ENCODE peak calls at places on chromosomes 6 and 20, in seven cellular contexts. H is Calu3, G is NCI-H2227 treated with DMSO at 0.1 percent for 48 hours, F is T-helper 1 cell, B is AG09319, M is MV-4-11, I is HEK293T. J is an unnamed sample.
A peak's percentile ranks its signal among the peaks of the same experiment; 100 is the strongest.

GRCh38 chr6:39430968-39431523 is 108.5 kb upstream of the KCNK16 start:
- DNase-seq in F (no peak), H (peak; percentile 73), M (peak; percentile 1), G (no peak), B (no peak), I (no peak), J (no peak)

GRCh38 chr6:11802886-11803595 is 24.4 kb upstream of the ADTRP start:
- DNase-seq in M (no peak), G (no peak), F (no peak), B (no peak), H (no peak), I (no peak), J (no peak)

GRCh38 chr6:12767016-12767415 is 50.4 kb downstream of the PHACTR1 start:
- DNase-seq in M (no peak), G (no peak), I (no peak), H (no peak), B (no peak), F (no peak), J (no peak)

GRCh38 chr6:912871-913663 is 220.1 kb upstream of the EXOC2 start:
- DNase-seq in B (peak; percentile 49), G (no peak), M (no peak), F (no peak), I (peak; percentile 66), H (peak; percentile 58), J (peak; percentile 6)

GRCh38 chr6:32609731-32610640 is 20.3 kb upstream of the HLA-DRB1 start:
- DNase-seq in I (peak; percentile 92), G (peak; percentile 62), B (peak; percentile 75), H (peak; percentile 62), M (peak; percentile 86), F (peak; percentile 24), J (peak; percentile 57)

GRCh38 chr6:40733290-40733689 is 146.1 kb upstream of the LRFN2 start:
- DNase-seq in B (no peak), G (no peak), I (no peak), H (no peak), F (no peak), M (no peak), J (no peak)

GRCh38 chr6:31689249-31690110 is 8.6 kb upstream of the LY6G5C start:
- DNase-seq in H (peak; percentile 43), M (no peak), B (no peak), G (no peak), F (no peak), I (peak; percentile 42), J (no peak)

GRCh38 chr6:54493138-54493537 is 184.9 kb downstream of the TINAG start:
- DNase-seq in I (no peak), G (no peak), F (no peak), M (no peak), H (no peak), B (peak; percentile 34), J (no peak)

GRCh38 chr6:34273242-34273805 is 24.5 kb upstream of the SMIM29 start:
- DNase-seq in F (no peak), G (no peak), H (peak; percentile 15), M (peak; percentile 33), B (no peak), I (no peak), J (no peak)

GRCh38 chr6:12602342-12602741 is 114.2 kb upstream of the PHACTR1 start:
- DNase-seq in I (no peak), H (no peak), G (no peak), F (no peak), B (no peak), M (no peak), J (no peak)

GRCh38 chr6:14544689-14545088 is 427.1 kb downstream of the CD83 start:
- DNase-seq in I (no peak), H (no peak), G (no peak), M (no peak), B (no peak), F (no peak), J (no peak)

GRCh38 chr20:29296256-29297230 is 1960.9 kb upstream of the DEFB115 start:
- DNase-seq in B (no peak), G (no peak), F (no peak), I (no peak), M (no peak), H (no peak), J (no peak)

GRCh38 chr20:4617019-4617418 is 104.7 kb upstream of the PRND start:
- DNase-seq in M (no peak), G (no peak), B (no peak), I (no peak), H (no peak), F (no peak), J (no peak)

GRCh38 chr20:43448748-43449535 is 8.8 kb upstream of the SRSF6 start:
- DNase-seq in F (peak; percentile 7), H (peak; percentile 62), I (peak; percentile 67), B (no peak), G (peak; percentile 27), M (peak; percentile 21), J (no peak)

GRCh38 chr20:62606551-62607201 is 35.6 kb upstream of the SLCO4A1 start:
- DNase-seq in I (no peak), F (no peak), G (no peak), M (no peak), H (no peak), B (no peak), J (no peak)

GRCh38 chr20:14566505-14566904 is 229.1 kb upstream of the FLRT3 start:
- DNase-seq in M (no peak), I (no peak), B (peak; percentile 43), G (no peak), H (no peak), F (no peak), J (no peak)

GRCh38 chr20:40960101-40960500 is 68.5 kb upstream of the TOP1 start:
- DNase-seq in F (no peak), M (no peak), I (no peak), H (no peak), G (no peak), B (no peak), J (no peak)

GRCh38 chr20:61969806-61970205 is 95.9 kb downstream of the TAF4 start:
- DNase-seq in I (no peak), H (no peak), G (no peak), F (no peak), M (no peak), B (no peak), J (no peak)

GRCh38 chr6:106027760-106028159 is 58.4 kb upstream of the PRDM1 start:
- DNase-seq in M (no peak), I (no peak), F (no peak), G (no peak), B (no peak), H (no peak), J (no peak)

GRCh38 chr6:146339716-146340115 is 203.9 kb upstream of the RAB32 start:
- DNase-seq in B (no peak), G (no peak), H (peak; percentile 4), M (no peak), I (no peak), F (no peak), J (no peak)

GRCh38 chr6:139290787-139291294 is 957 bp downstream of the TXLNB start:
- DNase-seq in I (no peak), B (no peak), F (peak; percentile 6), G (no peak), H (no peak), M (peak; percentile 88), J (no peak)

GRCh38 chr6:13760948-13761347 is 49.3 kb upstream of the RANBP9 start:
- DNase-seq in M (peak; percentile 79), B (peak; percentile 84), F (no peak), H (no peak), I (no peak), G (no peak), J (no peak)

GRCh38 chr6:14957355-14958059 is 288.4 kb upstream of the JARID2 start:
- DNase-seq in H (no peak), F (no peak), G (no peak), M (peak; percentile 67), I (no peak), B (no peak), J (no peak)

GRCh38 chr20:21656299-21657067 is 49.0 kb upstream of the PAX1 start:
- DNase-seq in G (no peak), I (no peak), B (no peak), M (no peak), H (no peak), F (no peak), J (no peak)

GRCh38 chr6:11424395-11425050 is 113.0 kb upstream of the TMEM170B start:
- DNase-seq in H (no peak), F (no peak), B (no peak), M (no peak), G (no peak), I (no peak), J (no peak)

GRCh38 chr6:20186981-20187380 is 25.3 kb downstream of the MBOAT1 start:
- DNase-seq in G (no peak), H (no peak), M (no peak), F (no peak), B (peak; percentile 29), I (no peak), J (no peak)

GRCh38 chr6:110654096-110654820 is 161.0 kb downstream of the CDK19 start:
- DNase-seq in F (no peak), H (no peak), I (no peak), B (no peak), G (no peak), M (no peak), J (no peak)

GRCh38 chr20:23497458-23498026 is 6.6 kb downstream of the CST8 start:
- DNase-seq in H (no peak), F (no peak), B (no peak), M (no peak), I (no peak), G (no peak), J (no peak)

J was measured in smooth muscle cell of the brain vasculature.